ENCODE peak calls at places on chromosomes 16 and 17, in four cellular contexts. N, S, E and T are unnamed samples.

GRCh38 chr16:75996491-75996890 is 270.2 kb upstream of the CPHXL start:
- DNase-seq in N (no peak), S (no peak), E (no peak), T (peak)

GRCh38 chr16:1326946-1327618 is 6.4 kb upstream of the BAIAP3 start:
- DNase-seq in N (no peak), S (no peak), E (no peak), T (no peak)

GRCh38 chr16:57304169-57305061 is 19.9 kb upstream of the PLLP start:
- DNase-seq in N (peak), S (peak), E (no peak), T (no peak)

GRCh38 chr16:85969591-85969990 is 70.6 kb downstream of the IRF8 start:
- DNase-seq in N (no peak), S (no peak), E (no peak), T (no peak)

GRCh38 chr17:65434251-65434650 is 127.2 kb downstream of the AXIN2 start:
- DNase-seq in N (no peak), S (no peak), E (no peak), T (no peak)

GRCh38 chr16:17367932-17368331 is 102.8 kb downstream of the XYLT1 start:
- DNase-seq in N (no peak), S (peak), E (no peak), T (no peak)

GRCh38 chr16:73878616-73879015 is 418.0 kb upstream of the PSMD7 start:
- DNase-seq in N (peak), S (peak), E (no peak), T (peak)

GRCh38 chr16:77657016-77657415 is 65.3 kb upstream of the NUDT7 start:
- DNase-seq in N (peak), S (no peak), E (no peak), T (no peak)

GRCh38 chr17:27424941-27425340 is 31.3 kb upstream of the KSR1 start:
- DNase-seq in N (no peak), S (no peak), E (no peak), T (no peak)

GRCh38 chr17:19461139-19461538 is 50.1 kb downstream of the RNF112 start:
- DNase-seq in N (no peak), S (no peak), E (no peak), T (no peak)

GRCh38 chr17:73210002-73210678 is 17.3 kb downstream of the COG1 start:
- DNase-seq in N (no peak), S (peak), E (no peak), T (peak)

GRCh38 chr16:11256657-11257130 is 690 bp upstream of the SOCS1 start:
- DNase-seq in N (peak), S (peak), E (peak), T (peak)

GRCh38 chr16:81096715-81097208 is 567 bp upstream of the GCSH start:
- DNase-seq in N (no peak), S (no peak), E (no peak), T (no peak)

GRCh38 chr16:6684076-6684673 is 648.5 kb upstream of the RBFOX1 start:
- DNase-seq in N (no peak), S (peak), E (no peak), T (peak)

GRCh38 chr17:57315061-57315851 is 58.9 kb downstream of the MSI2 start:
- DNase-seq in N (no peak), S (no peak), E (no peak), T (no peak)

GRCh38 chr17:2547176-2547575 is 35.5 kb upstream of the METTL16 start:
- DNase-seq in N (no peak), S (peak), E (no peak), T (peak)

GRCh38 chr17:1137465-1137894 is 42.3 kb downstream of the ABR start:
- DNase-seq in N (no peak), S (no peak), E (no peak), T (peak)

GRCh38 chr16:17556276-17557052 is 85.7 kb upstream of the XYLT1 start:
- DNase-seq in N (no peak), S (peak), E (no peak), T (peak)

GRCh38 chr16:56932588-56933265 is 785 bp downstream of the HERPUD1 start:
- DNase-seq in N (peak), S (peak), E (peak), T (peak)

GRCh38 chr17:51496378-51496777 is 236.0 kb downstream of the UTP18 start:
- DNase-seq in N (no peak), S (no peak), E (no peak), T (no peak)

GRCh38 chr16:68732068-68732680 is 4.9 kb upstream of the CDH1 start:
- DNase-seq in N (no peak), S (no peak), E (no peak), T (peak)

GRCh38 chr16:70778901-70779309 is 22.1 kb downstream of the VAC14 start:
- DNase-seq in N (peak), S (peak), E (no peak), T (peak)

GRCh38 chr17:43367588-43368242 is 31.1 kb upstream of the ARL4D start:
- DNase-seq in N (peak), S (peak), E (no peak), T (peak)

GRCh38 chr17:56819431-56820145 is 14.1 kb downstream of the C17orf67 start:
- DNase-seq in N (peak), S (peak), E (no peak), T (peak)